ENCODE peak calls at places on chromosomes 6 and 20, in seven cellular contexts. G, S, T, W, V, J and L are unnamed samples.

GRCh38 chr20:36062799-36063198 is 91.7 kb upstream of the EPB41L1 start:
- DNase-seq in G (no peak), S (no peak), T (no peak), W (no peak), V (peak), J (peak), L (peak)

GRCh38 chr20:57809149-57809548 is 99.3 kb upstream of the PMEPA1 start:
- DNase-seq in G (no peak), S (no peak), T (no peak), W (no peak), V (no peak), J (no peak), L (no peak)

GRCh38 chr6:118667988-118668387 is 16.6 kb upstream of the CEP85L start:
- DNase-seq in G (no peak), S (no peak), T (no peak), W (no peak), V (peak), J (no peak), L (no peak)

GRCh38 chr6:163706688-163707087 is 292.2 kb downstream of the QKI start:
- DNase-seq in G (no peak), S (no peak), T (no peak), W (peak), V (peak), J (no peak), L (no peak)

GRCh38 chr6:15904651-15905376 is 224.1 kb upstream of the MYLIP start:
- DNase-seq in G (no peak), S (no peak), T (no peak), W (no peak), V (no peak), J (no peak), L (no peak)

GRCh38 chr20:63068711-63069367 is 62.1 kb upstream of the BHLHE23 start:
- DNase-seq in G (no peak), S (no peak), T (no peak), W (no peak), V (no peak), J (no peak), L (no peak)

GRCh38 chr6:118709859-118710350 is 58.5 kb upstream of the CEP85L start:
- DNase-seq in G (no peak), S (peak), T (peak), W (peak), V (peak), J (peak), L (peak)

GRCh38 chr20:32139947-32140346 is 30.4 kb downstream of the TM9SF4 start:
- DNase-seq in G (peak), S (no peak), T (no peak), W (no peak), V (no peak), J (no peak), L (no peak)

GRCh38 chr6:108157234-108157971 is 8.4 kb upstream of the NR2E1 start:
- DNase-seq in G (no peak), S (no peak), T (no peak), W (peak), V (no peak), J (no peak), L (no peak)

GRCh38 chr6:131443514-131443913 is 129.5 kb upstream of the ARG1 start:
- DNase-seq in G (no peak), S (no peak), T (no peak), W (no peak), V (no peak), J (no peak), L (no peak)

GRCh38 chr6:22476811-22477210 is 92.6 kb upstream of the HDGFL1 start:
- DNase-seq in G (no peak), S (no peak), T (no peak), W (no peak), V (no peak), J (no peak), L (no peak)

GRCh38 chr20:4812641-4813075 is 90.9 kb downstream of the PRND start:
- DNase-seq in G (no peak), S (no peak), T (peak), W (peak), V (no peak), J (no peak), L (no peak)

GRCh38 chr20:37560629-37561028 is 33.0 kb upstream of the BLCAP start:
- DNase-seq in G (no peak), S (no peak), T (no peak), W (no peak), V (no peak), J (no peak), L (no peak)

GRCh38 chr20:8515810-8516435 is 383.9 kb downstream of the PLCB1 start:
- DNase-seq in G (no peak), S (no peak), T (no peak), W (no peak), V (no peak), J (no peak), L (no peak)

GRCh38 chr6:147108256-147108910 is 95.8 kb upstream of the STXBP5 start:
- DNase-seq in G (peak), S (no peak), T (no peak), W (no peak), V (no peak), J (no peak), L (no peak)